ENCODE peak calls at places on chromosome 10, in eight cellular contexts. L, A, B, S, F, J, R and X are unnamed samples.

GRCh38 chr10:89217057-89217990 is 10.2 kb upstream of the CH25H start:
- DNase-seq in L (no peak), B (no peak), A (peak; percentile 55), S (peak; percentile 43), F (peak; percentile 73), R (peak; percentile 21), J (peak; percentile 66), X (peak; percentile 21)

GRCh38 chr10:36683421-36683820 is 442.0 kb upstream of the ANKRD30A start:
- DNase-seq in F (no peak), B (no peak), A (no peak), R (no peak), J (no peak), S (no peak), L (no peak), X (no peak)

GRCh38 chr10:58712136-58712535 is 199.5 kb downstream of the BICC1 start:
- DNase-seq in A (no peak), L (no peak), S (no peak), F (no peak), B (no peak), J (no peak), R (no peak), X (no peak)

GRCh38 chr10:73113543-73113942 is 3.3 kb downstream of the NUDT13 start:
- DNase-seq in A (no peak), J (no peak), S (no peak), B (no peak), F (peak; percentile 57), L (no peak), R (no peak), X (no peak)

GRCh38 chr10:22629843-22630228 is 84.5 kb downstream of the PIP4K2A start:
- DNase-seq in A (no peak), R (no peak), F (no peak), S (no peak), J (no peak), B (no peak), L (no peak), X (no peak)

GRCh38 chr10:121092341-121093099 is 241.4 kb downstream of the WDR11 start:
- DNase-seq in J (no peak), B (no peak), L (no peak), S (no peak), R (no peak), A (peak; percentile 52), F (no peak), X (peak; percentile 70)

GRCh38 chr10:94066411-94066810 is 72.7 kb downstream of the PLCE1 start:
- DNase-seq in A (peak; percentile 22), J (no peak), R (peak; percentile 36), F (peak; percentile 53), S (peak; percentile 18), L (peak; percentile 25), B (no peak), X (peak; percentile 27)

GRCh38 chr10:29276251-29276850 is 12.5 kb upstream of the LYZL1 start:
- DNase-seq in S (no peak), R (no peak), F (no peak), L (no peak), B (no peak), J (no peak), A (peak; percentile 63), X (no peak)

GRCh38 chr10:24873281-24873683 is 79.1 kb downstream of the PRTFDC1 start:
- DNase-seq in A (no peak), L (no peak), B (peak; percentile 33), R (peak; percentile 69), J (no peak), S (peak; percentile 68), F (peak; percentile 94), X (peak; percentile 42)

GRCh38 chr10:14409247-14409646 is 78.5 kb upstream of the FRMD4A start:
- DNase-seq in F (no peak), L (no peak), B (no peak), J (no peak), S (no peak), R (no peak), A (no peak), X (no peak)

GRCh38 chr10:84360634-84361365 is 32.4 kb downstream of the CCSER2 start:
- DNase-seq in L (no peak), R (peak; percentile 10), S (no peak), B (no peak), A (no peak), F (peak; percentile 37), J (no peak), X (peak; percentile 9)

GRCh38 chr10:76581685-76582084 is 1055.9 kb downstream of the KCNMA1 start:
- DNase-seq in B (no peak), F (no peak), R (no peak), J (no peak), S (no peak), A (no peak), L (no peak), X (no peak)

GRCh38 chr10:88783734-88784133 is 18.8 kb upstream of the LIPM start:
- DNase-seq in R (no peak), A (no peak), B (no peak), F (peak; percentile 32), L (no peak), S (no peak), J (no peak), X (peak; percentile 27)

GRCh38 chr10:124323145-124323725 is 95.5 kb downstream of the OAT start:
- DNase-seq in R (no peak), J (no peak), F (peak; percentile 13), B (no peak), A (no peak), L (no peak), S (no peak), X (peak; percentile 24)

GRCh38 chr10:88990528-88991160 is at the start of gene FAS:
- DNase-seq in S (peak; percentile 27), J (peak; percentile 57), R (peak; percentile 77), L (no peak), A (peak; percentile 97), B (no peak), F (peak; percentile 72), X (peak; percentile 62)

GRCh38 chr10:127216786-127217185 is 20.4 kb upstream of the INSYN2A start:
- DNase-seq in F (no peak), L (no peak), B (no peak), R (no peak), S (no peak), A (no peak), J (no peak), X (peak; percentile 15)

GRCh38 chr10:114618722-114619121 is 39.4 kb downstream of the ABLIM1 start:
- DNase-seq in J (no peak), S (no peak), A (no peak), F (no peak), L (no peak), B (no peak), R (no peak), X (no peak)

GRCh38 chr10:132133449-132134291 is 53.1 kb upstream of the DPYSL4 start:
- DNase-seq in L (no peak), J (no peak), F (no peak), R (no peak), S (no peak), B (no peak), A (no peak), X (no peak)

GRCh38 chr10:93760490-93760889 is 2.8 kb downstream of the LGI1 start:
- DNase-seq in F (no peak), A (no peak), R (no peak), B (no peak), S (no peak), J (no peak), L (no peak), X (no peak)

GRCh38 chr10:103610083-103610472 is 116.6 kb downstream of the NEURL1 start:
- DNase-seq in J (no peak), F (no peak), S (no peak), R (no peak), B (no peak), A (no peak), L (no peak), X (no peak)

GRCh38 chr10:119478111-119479047 is 64.1 kb downstream of the RGS10 start:
- DNase-seq in F (no peak), R (no peak), S (no peak), A (no peak), L (no peak), J (no peak), B (no peak), X (no peak)